ENCODE peak calls at places on chromosomes 16 and 17, in five cellular contexts. One of them, this sample, is unnamed.

GRCh38 chr17:36727577-36727976 is 126.2 kb downstream of the MRM1 start:
- DNase-seq in cardiac fibroblast: no peak
- DNase-seq in NCI-H1092: no peak
- DNase-seq in kidney tubule cell: no peak
- DNase-seq in ACHN: no peak
- DNase-seq in this sample: no peak

GRCh38 chr16:87295259-87295658 is 21.9 kb downstream of the C16orf95 start:
- DNase-seq in cardiac fibroblast: peak; percentile 18
- DNase-seq in NCI-H1092: no peak
- DNase-seq in kidney tubule cell: peak; percentile 58
- DNase-seq in ACHN: peak; percentile 46
- DNase-seq in this sample: no peak

GRCh38 chr17:30323262-30323894 is 10.5 kb downstream of the TMIGD1 start:
- DNase-seq in cardiac fibroblast: no peak
- DNase-seq in NCI-H1092: no peak
- DNase-seq in kidney tubule cell: peak; percentile 59
- DNase-seq in ACHN: peak; percentile 46
- DNase-seq in this sample: no peak

GRCh38 chr16:2689968-2690830 is 7.9 kb downstream of the KCTD5 start:
- DNase-seq in cardiac fibroblast: no peak
- DNase-seq in NCI-H1092: no peak
- DNase-seq in kidney tubule cell: no peak
- DNase-seq in ACHN: no peak
- DNase-seq in this sample: peak; percentile 26

GRCh38 chr16:12300490-12300889 is 324.0 kb downstream of the SNX29 start:
- DNase-seq in cardiac fibroblast: no peak
- DNase-seq in NCI-H1092: no peak
- DNase-seq in kidney tubule cell: no peak
- DNase-seq in ACHN: no peak
- DNase-seq in this sample: no peak

GRCh38 chr16:1890701-1891035 is 18.7 kb upstream of the MEIOB start:
- DNase-seq in cardiac fibroblast: no peak
- DNase-seq in NCI-H1092: peak; percentile 43
- DNase-seq in kidney tubule cell: no peak
- DNase-seq in ACHN: no peak
- DNase-seq in this sample: no peak

GRCh38 chr17:80204626-80205468 is 15.3 kb downstream of the SGSH start:
- DNase-seq in cardiac fibroblast: no peak
- DNase-seq in NCI-H1092: no peak
- DNase-seq in kidney tubule cell: no peak
- DNase-seq in ACHN: no peak
- DNase-seq in this sample: no peak

GRCh38 chr16:2095918-2096582 is 39.6 kb downstream of the PKD1 start:
- DNase-seq in cardiac fibroblast: no peak
- DNase-seq in NCI-H1092: no peak
- DNase-seq in kidney tubule cell: peak; percentile 72
- DNase-seq in ACHN: peak; percentile 84
- DNase-seq in this sample: no peak

GRCh38 chr17:17084317-17084835 is 42.1 kb downstream of the MPRIP start:
- DNase-seq in cardiac fibroblast: no peak
- DNase-seq in NCI-H1092: no peak
- DNase-seq in kidney tubule cell: no peak
- DNase-seq in ACHN: no peak
- DNase-seq in this sample: no peak

GRCh38 chr16:4987580-4988374 is 29.6 kb downstream of the SEC14L5 start:
- DNase-seq in cardiac fibroblast: no peak
- DNase-seq in NCI-H1092: no peak
- DNase-seq in kidney tubule cell: no peak
- DNase-seq in ACHN: no peak
- DNase-seq in this sample: no peak

GRCh38 chr16:30141750-30142149 is 18.7 kb upstream of the MAPK3 start:
- DNase-seq in cardiac fibroblast: no peak
- DNase-seq in NCI-H1092: no peak
- DNase-seq in kidney tubule cell: no peak
- DNase-seq in ACHN: no peak
- DNase-seq in this sample: no peak

GRCh38 chr17:8076502-8077266 is 10.8 kb downstream of the ALOX12B start:
- DNase-seq in cardiac fibroblast: no peak
- DNase-seq in NCI-H1092: no peak
- DNase-seq in kidney tubule cell: no peak
- DNase-seq in ACHN: no peak
- DNase-seq in this sample: no peak

GRCh38 chr17:79951361-79952264 is 84.1 kb downstream of the TBC1D16 start:
- DNase-seq in cardiac fibroblast: peak; percentile 93
- DNase-seq in NCI-H1092: no peak
- DNase-seq in kidney tubule cell: peak; percentile 54
- DNase-seq in ACHN: no peak
- DNase-seq in this sample: peak; percentile 43

GRCh38 chr17:11241611-11242226 is 706 bp downstream of the SHISA6 start:
- DNase-seq in cardiac fibroblast: no peak
- DNase-seq in NCI-H1092: no peak
- DNase-seq in kidney tubule cell: no peak
- DNase-seq in ACHN: no peak
- DNase-seq in this sample: no peak

GRCh38 chr17:38916771-38917170 is 8.6 kb upstream of the LASP1NB start:
- DNase-seq in cardiac fibroblast: no peak
- DNase-seq in NCI-H1092: no peak
- DNase-seq in kidney tubule cell: no peak
- DNase-seq in ACHN: no peak
- DNase-seq in this sample: no peak

GRCh38 chr17:11948791-11949190 is 48.5 kb downstream of the ZNF18 start:
- DNase-seq in cardiac fibroblast: peak; percentile 72
- DNase-seq in NCI-H1092: no peak
- DNase-seq in kidney tubule cell: peak; percentile 22
- DNase-seq in ACHN: peak; percentile 28
- DNase-seq in this sample: peak; percentile 82

GRCh38 chr17:35666967-35667552 is 64.4 kb upstream of the RASL10B start:
- DNase-seq in cardiac fibroblast: peak; percentile 24
- DNase-seq in NCI-H1092: no peak
- DNase-seq in kidney tubule cell: peak; percentile 48
- DNase-seq in ACHN: no peak
- DNase-seq in this sample: no peak

GRCh38 chr17:74733365-74734122 is 3.5 kb upstream of the RAB37 start:
- DNase-seq in cardiac fibroblast: no peak
- DNase-seq in NCI-H1092: no peak
- DNase-seq in kidney tubule cell: no peak
- DNase-seq in ACHN: no peak
- DNase-seq in this sample: no peak

GRCh38 chr17:40497704-40498103 is 3.7 kb downstream of the TNS4 start:
- DNase-seq in cardiac fibroblast: peak; percentile 81
- DNase-seq in NCI-H1092: no peak
- DNase-seq in kidney tubule cell: peak; percentile 32
- DNase-seq in ACHN: no peak
- DNase-seq in this sample: peak; percentile 69

GRCh38 chr17:50166518-50167181 is 845 bp downstream of the SGCA start:
- DNase-seq in cardiac fibroblast: no peak
- DNase-seq in NCI-H1092: no peak
- DNase-seq in kidney tubule cell: no peak
- DNase-seq in ACHN: no peak
- DNase-seq in this sample: no peak

GRCh38 chr16:66787427-66787826 is 14.0 kb downstream of the TERB1 start:
- DNase-seq in cardiac fibroblast: no peak
- DNase-seq in NCI-H1092: no peak
- DNase-seq in kidney tubule cell: no peak
- DNase-seq in ACHN: no peak
- DNase-seq in this sample: no peak

GRCh38 chr17:62950067-62950466 is 16.0 kb upstream of the TANC2 start:
- DNase-seq in cardiac fibroblast: peak; percentile 87
- DNase-seq in NCI-H1092: no peak
- DNase-seq in kidney tubule cell: no peak
- DNase-seq in ACHN: no peak
- DNase-seq in this sample: peak; percentile 84

GRCh38 chr17:47649972-47650524 is 329 bp downstream of the KPNB1 start:
- DNase-seq in cardiac fibroblast: peak; percentile 62
- DNase-seq in NCI-H1092: no peak
- DNase-seq in kidney tubule cell: no peak
- DNase-seq in ACHN: no peak
- DNase-seq in this sample: no peak

GRCh38 chr17:79874329-79874981 is 35.2 kb upstream of the CBX4 start:
- DNase-seq in cardiac fibroblast: peak; percentile 52
- DNase-seq in NCI-H1092: no peak
- DNase-seq in kidney tubule cell: peak; percentile 39
- DNase-seq in ACHN: peak; percentile 55
- DNase-seq in this sample: no peak

GRCh38 chr17:65190467-65191095 is 53.4 kb downstream of the RGS9 start:
- DNase-seq in cardiac fibroblast: peak; percentile 64
- DNase-seq in NCI-H1092: no peak
- DNase-seq in kidney tubule cell: no peak
- DNase-seq in ACHN: no peak
- DNase-seq in this sample: no peak

GRCh38 chr16:23374721-23375120 is 72.6 kb downstream of the SCNN1B start:
- DNase-seq in cardiac fibroblast: no peak
- DNase-seq in NCI-H1092: no peak
- DNase-seq in kidney tubule cell: peak; percentile 95
- DNase-seq in ACHN: no peak
- DNase-seq in this sample: no peak

GRCh38 chr16:70391881-70392481 is 45.3 kb downstream of the DDX19A start:
- DNase-seq in cardiac fibroblast: peak; percentile 78
- DNase-seq in NCI-H1092: no peak
- DNase-seq in kidney tubule cell: peak; percentile 38
- DNase-seq in ACHN: peak; percentile 23
- DNase-seq in this sample: peak; percentile 53

GRCh38 chr16:89822188-89823086 is 5.8 kb upstream of the SPIRE2 start:
- DNase-seq in cardiac fibroblast: no peak
- DNase-seq in NCI-H1092: no peak
- DNase-seq in kidney tubule cell: no peak
- DNase-seq in ACHN: no peak
- DNase-seq in this sample: no peak

GRCh38 chr16:67770371-67770991 is 35.9 kb downstream of the RANBP10 start:
- DNase-seq in cardiac fibroblast: peak; percentile 65
- DNase-seq in NCI-H1092: no peak
- DNase-seq in kidney tubule cell: no peak
- DNase-seq in ACHN: no peak
- DNase-seq in this sample: no peak

GRCh38 chr17:33267279-33267790 is 25.8 kb downstream of the ASIC2 start:
- DNase-seq in cardiac fibroblast: peak; percentile 91
- DNase-seq in NCI-H1092: no peak
- DNase-seq in kidney tubule cell: peak; percentile 98
- DNase-seq in ACHN: peak; percentile 95
- DNase-seq in this sample: peak; percentile 60

GRCh38 chr16:57997528-57998265 is 2.8 kb downstream of the ZNF319 start:
- DNase-seq in cardiac fibroblast: no peak
- DNase-seq in NCI-H1092: no peak
- DNase-seq in kidney tubule cell: no peak
- DNase-seq in ACHN: no peak
- DNase-seq in this sample: no peak

GRCh38 chr17:64741038-64741641 is 79.0 kb upstream of the SMURF2 start:
- DNase-seq in cardiac fibroblast: peak; percentile 84
- DNase-seq in NCI-H1092: no peak
- DNase-seq in kidney tubule cell: peak; percentile 56
- DNase-seq in ACHN: no peak
- DNase-seq in this sample: no peak

GRCh38 chr17:44409309-44410028 is 20.0 kb upstream of the ITGA2B start:
- DNase-seq in cardiac fibroblast: no peak
- DNase-seq in NCI-H1092: no peak
- DNase-seq in kidney tubule cell: no peak
- DNase-seq in ACHN: no peak
- DNase-seq in this sample: no peak

GRCh38 chr16:81928975-81929374 is 82.3 kb downstream of the SDR42E1 start:
- DNase-seq in cardiac fibroblast: no peak
- DNase-seq in NCI-H1092: no peak
- DNase-seq in kidney tubule cell: no peak
- DNase-seq in ACHN: no peak
- DNase-seq in this sample: no peak

GRCh38 chr17:80259642-80260535 is 763 bp upstream of the RNF213 start:
- DNase-seq in cardiac fibroblast: peak; percentile 64
- DNase-seq in NCI-H1092: peak; percentile 51
- DNase-seq in kidney tubule cell: peak; percentile 86
- DNase-seq in ACHN: peak; percentile 86
- DNase-seq in this sample: no peak

GRCh38 chr16:84228321-84228838 is 11.4 kb downstream of the KCNG4 start:
- DNase-seq in cardiac fibroblast: peak; percentile 92
- DNase-seq in NCI-H1092: no peak
- DNase-seq in kidney tubule cell: peak; percentile 87
- DNase-seq in ACHN: peak; percentile 97
- DNase-seq in this sample: peak; percentile 92

GRCh38 chr17:70655179-70655578 is 485.8 kb downstream of the KCNJ2 start:
- DNase-seq in cardiac fibroblast: no peak
- DNase-seq in NCI-H1092: peak; percentile 27
- DNase-seq in kidney tubule cell: peak; percentile 15
- DNase-seq in ACHN: no peak
- DNase-seq in this sample: no peak

GRCh38 chr17:21252875-21253645 is at the start of gene NATD1:
- DNase-seq in cardiac fibroblast: peak; percentile 84
- DNase-seq in NCI-H1092: peak; percentile 62
- DNase-seq in kidney tubule cell: peak; percentile 83
- DNase-seq in ACHN: peak; percentile 87
- DNase-seq in this sample: peak; percentile 67

GRCh38 chr17:21258593-21258992 is 5.4 kb upstream of the NATD1 start:
- DNase-seq in cardiac fibroblast: no peak
- DNase-seq in NCI-H1092: no peak
- DNase-seq in kidney tubule cell: no peak
- DNase-seq in ACHN: no peak
- DNase-seq in this sample: no peak

GRCh38 chr17:79627184-79627765 is 16.4 kb upstream of the RBFOX3 start:
- DNase-seq in cardiac fibroblast: no peak
- DNase-seq in NCI-H1092: no peak
- DNase-seq in kidney tubule cell: no peak
- DNase-seq in ACHN: no peak
- DNase-seq in this sample: no peak

This sample was measured in stromal cell of bone marrow.